ENCODE peak calls at places on chromosomes 3 and 15, in eight cellular contexts. B is coronary artery, K is IMR-90, M is heart right ventricle, N is fibroblast of pulmonary artery, L is fibroblast of the aortic adventitia, W is psoas muscle, Z is endothelial cell. E is an unnamed sample.

GRCh38 chr15:30649952-30650929 is 24.3 kb downstream of the ARHGAP11B start:
- DNase-seq in B (no peak), W (no peak), L (peak; percentile 10), Z (no peak), K (peak; percentile 80), N (peak; percentile 16), M (no peak), E (peak; percentile 59)

GRCh38 chr3:27312044-27312668 is 57.0 kb downstream of the NEK10 start:
- DNase-seq in M (no peak), N (peak; percentile 81), K (peak; percentile 79), B (no peak), L (peak; percentile 81), Z (peak; percentile 14), W (no peak), E (peak; percentile 54)

GRCh38 chr15:76973362-76973743 is 21.6 kb upstream of the PSTPIP1 start:
- DNase-seq in K (peak; percentile 20), Z (peak; percentile 74), B (no peak), N (peak; percentile 72), M (no peak), L (peak; percentile 60), W (peak; percentile 70), E (peak; percentile 71)

GRCh38 chr3:10777627-10778026 is 38.4 kb upstream of the SLC6A11 start:
- DNase-seq in N (no peak), M (no peak), B (no peak), W (no peak), Z (no peak), K (no peak), L (no peak), E (no peak)

GRCh38 chr3:59240856-59241255 is 191.0 kb upstream of the CFAP20DC start:
- DNase-seq in W (no peak), N (no peak), L (no peak), B (no peak), Z (no peak), M (no peak), K (peak; percentile 43), E (no peak)

GRCh38 chr3:4848176-4848575 is 131.1 kb upstream of the BHLHE40 start:
- DNase-seq in L (no peak), W (no peak), M (no peak), Z (no peak), N (no peak), K (no peak), B (no peak), E (no peak)

GRCh38 chr15:98529205-98530145 is 118.9 kb upstream of the IGF1R start:
- DNase-seq in N (no peak), W (no peak), B (no peak), M (no peak), L (no peak), K (no peak), Z (no peak), E (no peak)

GRCh38 chr3:111858641-111859040 is 424 bp upstream of the PHLDB2 start:
- DNase-seq in L (no peak), M (no peak), W (no peak), K (no peak), N (no peak), B (no peak), Z (no peak), E (no peak)

GRCh38 chr15:63708141-63708772 is 111.1 kb downstream of the FBXL22 start:
- DNase-seq in W (no peak), N (peak; percentile 79), L (peak; percentile 64), K (no peak), Z (no peak), M (no peak), B (no peak), E (no peak)

GRCh38 chr3:182713743-182714517 is 79.4 kb upstream of the ATP11B start:
- DNase-seq in Z (no peak), L (peak; percentile 85), K (peak; percentile 79), M (no peak), N (peak; percentile 87), W (no peak), B (no peak), E (peak; percentile 58)

GRCh38 chr3:50630394-50630793 is 13.4 kb downstream of the MAPKAPK3 start:
- DNase-seq in Z (no peak), B (no peak), M (no peak), N (no peak), W (no peak), L (no peak), K (no peak), E (no peak)

GRCh38 chr15:47360296-47360695 is 357.0 kb upstream of the SEMA6D start:
- DNase-seq in L (no peak), K (peak; percentile 21), N (no peak), Z (no peak), M (no peak), W (no peak), B (no peak), E (no peak)

GRCh38 chr3:69458798-69459197 is 72.9 kb upstream of the FRMD4B start:
- DNase-seq in N (no peak), W (no peak), K (no peak), L (no peak), B (no peak), M (no peak), Z (no peak), E (no peak)

GRCh38 chr15:91022832-91023129 is 387 bp upstream of the VPS33B start:
- DNase-seq in W (no peak), L (no peak), N (no peak), Z (no peak), B (no peak), M (no peak), K (no peak), E (no peak)

GRCh38 chr3:42749753-42750231 is 23.3 kb downstream of the CCDC13 start:
- DNase-seq in M (no peak), L (no peak), W (no peak), N (no peak), Z (no peak), B (peak; percentile 75), K (no peak), E (peak; percentile 56)

GRCh38 chr3:165210132-165210531 is 13.9 kb upstream of the SLITRK3 start:
- DNase-seq in K (no peak), W (no peak), L (no peak), M (no peak), B (no peak), N (no peak), Z (no peak), E (no peak)
- TF ChIP-seq CTCF in K (no peak), W (no peak), L (peak; percentile 41), M (no peak), B (no peak), N (peak; percentile 35), Z (peak; percentile 77), E (no peak)

DNA sequence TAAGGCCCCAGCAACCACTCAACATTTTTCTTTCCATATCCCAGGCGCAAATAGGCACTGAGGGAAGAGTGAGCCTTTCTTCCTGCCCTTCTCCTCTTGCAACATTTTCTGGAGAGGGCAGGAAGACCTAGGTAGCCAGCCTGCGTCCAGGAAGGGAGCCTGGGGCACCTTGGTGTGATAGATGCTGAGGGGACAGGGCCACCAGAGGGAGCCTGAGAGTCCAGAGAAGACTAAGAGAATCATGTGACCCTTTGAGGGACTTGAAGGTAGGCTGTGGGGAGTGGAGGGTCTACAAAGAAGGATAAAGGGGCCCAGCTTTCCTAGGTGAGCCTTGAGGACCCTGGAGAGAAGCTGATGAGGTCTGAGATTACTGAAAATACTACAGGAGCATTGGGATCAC is 346.6 kb downstream of the CNTN6 start:
- DNase-seq in M (no peak), K (no peak), B (no peak), W (no peak), Z (no peak), L (no peak), N (no peak), E (no peak)
- TF ChIP-seq CTCF in M (no peak), K (no peak), B (no peak), W (no peak), Z (no peak), L (no peak), N (no peak), E (peak; percentile 17)

GRCh38 chr3:119388577-119388976 is 74.8 kb downstream of the TMEM39A start:
- DNase-seq in Z (no peak), K (no peak), W (no peak), L (no peak), B (no peak), N (peak; percentile 9), M (no peak), E (no peak)
- TF ChIP-seq CTCF in Z (no peak), K (no peak), W (no peak), L (peak; percentile 5), B (no peak), N (peak; percentile 18), M (no peak), E (no peak)

GRCh38 chr3:37779289-37780152 is 82.2 kb upstream of the CTDSPL start:
- DNase-seq in B (no peak), Z (peak; percentile 39), N (peak; percentile 89), L (peak; percentile 87), W (no peak), K (peak; percentile 82), M (no peak), E (peak; percentile 74)
- TF ChIP-seq CTCF in B (peak; percentile 64), Z (peak; percentile 87), N (peak; percentile 94), L (peak; percentile 93), W (peak; percentile 85), K (peak; percentile 84), M (peak; percentile 90), E (peak; percentile 73)

GRCh38 chr3:146026547-146026946 is 134.4 kb downstream of the PLOD2 start:
- DNase-seq in W (no peak), K (no peak), Z (no peak), M (no peak), L (no peak), N (no peak), B (no peak), E (no peak)

GRCh38 chr3:146024260-146024659 is 136.7 kb downstream of the PLOD2 start:
- DNase-seq in N (peak; percentile 19), W (no peak), M (no peak), L (peak; percentile 35), Z (no peak), K (no peak), B (no peak), E (no peak)

GRCh38 chr3:146019508-146019907 is 141.5 kb downstream of the PLOD2 start:
- DNase-seq in W (no peak), K (peak; percentile 8), M (no peak), B (no peak), L (no peak), Z (no peak), N (peak; percentile 11), E (no peak)

DNA sequence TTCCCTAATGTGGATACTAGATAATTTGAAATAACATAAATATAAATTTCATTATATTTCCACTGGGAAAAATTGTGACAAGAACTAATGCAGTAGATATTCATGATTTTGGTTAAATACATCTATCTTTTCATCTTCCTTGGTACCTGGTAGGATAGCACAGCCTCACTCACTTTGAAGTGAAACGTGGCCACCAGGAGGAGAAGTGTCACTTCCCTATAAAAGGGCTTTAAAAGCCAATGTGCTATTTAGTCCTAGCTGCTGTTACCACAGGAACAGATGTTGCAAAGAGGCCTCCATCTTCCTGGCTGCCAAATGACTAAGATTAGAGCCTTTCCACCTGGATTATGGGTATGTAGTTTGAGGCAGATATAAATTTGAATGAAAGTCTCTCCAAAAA is 140.0 kb downstream of the PLOD2 start:
- DNase-seq in Z (no peak), B (no peak), L (no peak), M (no peak), N (no peak), K (no peak), W (no peak), E (no peak)
- TF ChIP-seq CTCF in Z (no peak), B (no peak), L (no peak), M (no peak), N (no peak), K (no peak), W (no peak), E (no peak)